ENCODE peak calls at places on chromosomes 6 and 20, in five cellular contexts. One of them, this sample, is unnamed.

GRCh38 chr6:3326981-3327380 is 68.2 kb downstream of the PSMG4 start:
- DNase-seq in GM12891: no peak
- DNase-seq in stimulated activated CD4-positive, alpha-beta T cell treated with anti-CD3 and anti-CD28 coated beads, Interleukin-4, amount 100 ng/mL, for 48 hours: no peak
- DNase-seq in RPMI8226: no peak
- DNase-seq in stimulated activated CD8-positive, alpha-beta memory T cell treated with anti-CD3 and anti-CD28 coated beads, Interleukin-15, amount 100 ng/mL, for 4 hours: no peak
- DNase-seq in this sample: no peak

GRCh38 chr20:4234128-4234527 is 218.8 kb upstream of the RNF24 start:
- DNase-seq in GM12891: no peak
- DNase-seq in stimulated activated CD8-positive, alpha-beta memory T cell treated with anti-CD3 and anti-CD28 coated beads, Interleukin-15, amount 100 ng/mL, for 4 hours: no peak
- DNase-seq in stimulated activated CD4-positive, alpha-beta T cell treated with anti-CD3 and anti-CD28 coated beads, Interleukin-4, amount 100 ng/mL, for 48 hours: no peak
- DNase-seq in RPMI8226: no peak
- DNase-seq in this sample: no peak

GRCh38 chr6:75317503-75318206 is 33.1 kb upstream of the TMEM30A start:
- DNase-seq in RPMI8226: no peak
- DNase-seq in stimulated activated CD8-positive, alpha-beta memory T cell treated with anti-CD3 and anti-CD28 coated beads, Interleukin-15, amount 100 ng/mL, for 4 hours: no peak
- DNase-seq in GM12891: no peak
- DNase-seq in stimulated activated CD4-positive, alpha-beta T cell treated with anti-CD3 and anti-CD28 coated beads, Interleukin-4, amount 100 ng/mL, for 48 hours: no peak
- DNase-seq in this sample: no peak

GRCh38 chr6:100175814-100176275 is 181.8 kb upstream of the MCHR2 start:
- DNase-seq in GM12891: no peak
- DNase-seq in stimulated activated CD8-positive, alpha-beta memory T cell treated with anti-CD3 and anti-CD28 coated beads, Interleukin-15, amount 100 ng/mL, for 4 hours: no peak
- DNase-seq in RPMI8226: no peak
- DNase-seq in stimulated activated CD4-positive, alpha-beta T cell treated with anti-CD3 and anti-CD28 coated beads, Interleukin-4, amount 100 ng/mL, for 48 hours: no peak
- DNase-seq in this sample: no peak

GRCh38 chr6:53741001-53741400 is 53.8 kb upstream of the LRRC1 start:
- DNase-seq in GM12891: no peak
- DNase-seq in RPMI8226: no peak
- DNase-seq in stimulated activated CD8-positive, alpha-beta memory T cell treated with anti-CD3 and anti-CD28 coated beads, Interleukin-15, amount 100 ng/mL, for 4 hours: no peak
- DNase-seq in stimulated activated CD4-positive, alpha-beta T cell treated with anti-CD3 and anti-CD28 coated beads, Interleukin-4, amount 100 ng/mL, for 48 hours: no peak
- DNase-seq in this sample: no peak

GRCh38 chr6:17098538-17098937 is 3.3 kb upstream of the STMND1 start:
- DNase-seq in stimulated activated CD8-positive, alpha-beta memory T cell treated with anti-CD3 and anti-CD28 coated beads, Interleukin-15, amount 100 ng/mL, for 4 hours: no peak
- DNase-seq in RPMI8226: no peak
- DNase-seq in GM12891: no peak
- DNase-seq in stimulated activated CD4-positive, alpha-beta T cell treated with anti-CD3 and anti-CD28 coated beads, Interleukin-4, amount 100 ng/mL, for 48 hours: no peak
- DNase-seq in this sample: no peak

GRCh38 chr6:90730191-90730673 is 143.4 kb upstream of the MAP3K7 start:
- DNase-seq in stimulated activated CD8-positive, alpha-beta memory T cell treated with anti-CD3 and anti-CD28 coated beads, Interleukin-15, amount 100 ng/mL, for 4 hours: no peak
- DNase-seq in GM12891: no peak
- DNase-seq in stimulated activated CD4-positive, alpha-beta T cell treated with anti-CD3 and anti-CD28 coated beads, Interleukin-4, amount 100 ng/mL, for 48 hours: no peak
- DNase-seq in RPMI8226: no peak
- DNase-seq in this sample: no peak

GRCh38 chr6:96014846-96015245 is 928 bp upstream of the FUT9 start:
- DNase-seq in RPMI8226: no peak
- DNase-seq in stimulated activated CD4-positive, alpha-beta T cell treated with anti-CD3 and anti-CD28 coated beads, Interleukin-4, amount 100 ng/mL, for 48 hours: no peak
- DNase-seq in stimulated activated CD8-positive, alpha-beta memory T cell treated with anti-CD3 and anti-CD28 coated beads, Interleukin-15, amount 100 ng/mL, for 4 hours: no peak
- DNase-seq in GM12891: no peak
- DNase-seq in this sample: no peak

GRCh38 chr6:112475083-112475482 is 128.0 kb downstream of the RFPL4B start:
- DNase-seq in stimulated activated CD8-positive, alpha-beta memory T cell treated with anti-CD3 and anti-CD28 coated beads, Interleukin-15, amount 100 ng/mL, for 4 hours: no peak
- DNase-seq in stimulated activated CD4-positive, alpha-beta T cell treated with anti-CD3 and anti-CD28 coated beads, Interleukin-4, amount 100 ng/mL, for 48 hours: no peak
- DNase-seq in RPMI8226: no peak
- DNase-seq in GM12891: no peak
- DNase-seq in this sample: no peak

This sample was measured in GM18507.